ENCODE peak calls at places on chromosomes 13 and 19, in seven cellular contexts. One of them, this sample, is unnamed.

GRCh38 chr13:98972627-98973026 is 5.2 kb downstream of the DOCK9 start:
- DNase-seq in suprapubic skin: no peak
- DNase-seq in GM23338: no peak
- DNase-seq in breast epithelium: no peak
- DNase-seq in stomach: no peak
- DNase-seq in transverse colon: no peak
- DNase-seq in HL-60: no peak
- DNase-seq in this sample: no peak

GRCh38 chr19:53664760-53665159 is 33.0 kb downstream of the DPRX start:
- DNase-seq in transverse colon: no peak
- DNase-seq in HL-60: no peak
- DNase-seq in GM23338: peak
- DNase-seq in breast epithelium: no peak
- DNase-seq in suprapubic skin: no peak
- DNase-seq in stomach: no peak
- DNase-seq in this sample: no peak

GRCh38 chr13:86692291-86692690 is 893.1 kb upstream of the SLITRK6 start:
- DNase-seq in GM23338: no peak
- DNase-seq in transverse colon: no peak
- DNase-seq in suprapubic skin: no peak
- DNase-seq in stomach: no peak
- DNase-seq in HL-60: no peak
- DNase-seq in breast epithelium: no peak
- DNase-seq in this sample: no peak

GRCh38 chr13:22880756-22881701 is 299.8 kb upstream of the SGCG start:
- DNase-seq in stomach: no peak
- DNase-seq in HL-60: no peak
- DNase-seq in breast epithelium: no peak
- DNase-seq in transverse colon: no peak
- DNase-seq in suprapubic skin: no peak
- DNase-seq in GM23338: peak
- DNase-seq in this sample: no peak

GRCh38 chr19:17565611-17566010 is 10.2 kb downstream of the COLGALT1 start:
- DNase-seq in GM23338: no peak
- DNase-seq in transverse colon: no peak
- DNase-seq in stomach: no peak
- DNase-seq in suprapubic skin: no peak
- DNase-seq in breast epithelium: no peak
- DNase-seq in HL-60: no peak
- DNase-seq in this sample: no peak

GRCh38 chr19:604355-604754 is 14.7 kb downstream of the HCN2 start:
- DNase-seq in GM23338: no peak
- DNase-seq in transverse colon: no peak
- DNase-seq in breast epithelium: no peak
- DNase-seq in HL-60: peak
- DNase-seq in suprapubic skin: no peak
- DNase-seq in stomach: no peak
- DNase-seq in this sample: peak

GRCh38 chr13:77338961-77339401 is 12.1 kb upstream of the MYCBP2 start:
- DNase-seq in suprapubic skin: no peak
- DNase-seq in GM23338: no peak
- DNase-seq in transverse colon: no peak
- DNase-seq in breast epithelium: no peak
- DNase-seq in HL-60: peak
- DNase-seq in stomach: no peak
- DNase-seq in this sample: no peak

GRCh38 chr19:6249296-6249695 is 30.5 kb downstream of the MLLT1 start:
- DNase-seq in stomach: no peak
- DNase-seq in transverse colon: no peak
- DNase-seq in GM23338: no peak
- DNase-seq in HL-60: no peak
- DNase-seq in breast epithelium: no peak
- DNase-seq in suprapubic skin: peak
- DNase-seq in this sample: no peak

DNA sequence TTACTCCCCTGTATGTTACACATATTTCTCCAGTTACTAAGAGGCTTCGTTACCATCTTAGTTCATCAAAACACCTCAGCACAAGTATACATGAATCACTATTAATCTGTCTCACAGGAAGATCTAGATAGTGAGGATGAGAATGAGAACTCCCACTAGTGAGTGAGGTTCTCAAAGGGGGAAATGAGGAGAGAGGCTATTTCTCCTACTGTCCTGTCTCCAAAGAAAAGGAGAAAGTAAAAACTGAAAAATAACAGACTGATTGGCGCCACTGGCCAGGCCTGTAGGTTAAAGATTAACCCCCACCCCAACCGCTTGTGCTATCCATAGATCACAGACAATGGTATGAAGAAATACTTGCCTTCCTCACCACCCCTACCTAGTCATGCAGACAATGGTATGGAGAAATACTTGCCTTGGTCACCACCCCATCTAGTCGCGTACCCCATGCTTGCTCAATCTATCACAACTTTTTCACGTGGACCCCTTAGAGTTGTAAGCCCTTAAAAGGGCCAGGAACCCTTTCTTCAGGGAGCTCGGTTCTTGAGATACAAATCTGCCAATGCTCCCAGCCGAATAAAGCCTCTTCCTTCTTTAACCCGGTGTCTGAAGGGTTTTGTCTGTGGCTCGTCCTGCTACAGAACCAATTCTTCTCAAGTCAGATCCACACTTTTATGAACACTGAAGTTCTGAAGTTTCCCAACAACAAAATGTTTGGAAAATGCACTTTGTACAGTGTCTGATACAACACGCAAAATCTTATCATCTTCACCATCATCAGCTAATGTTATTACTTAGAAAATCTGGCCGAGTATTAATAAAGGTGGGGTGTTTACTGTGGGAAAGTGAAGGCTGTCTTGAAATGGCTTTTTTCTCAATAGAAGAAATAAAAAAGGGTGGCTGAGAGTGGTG is 598.1 kb downstream of the UQCRFS1 start:
- DNase-seq in stomach: no peak
- DNase-seq in suprapubic skin: no peak
- DNase-seq in GM23338: no peak
- DNase-seq in transverse colon: no peak
- DNase-seq in breast epithelium: no peak
- DNase-seq in HL-60: no peak
- DNase-seq in this sample: no peak
- TF ChIP-seq POLR2AphosphoS5 in stomach: no peak
- TF ChIP-seq POLR2AphosphoS5 in suprapubic skin: no peak
- TF ChIP-seq POLR2AphosphoS5 in GM23338: no peak
- TF ChIP-seq POLR2AphosphoS5 in transverse colon: no peak
- TF ChIP-seq POLR2AphosphoS5 in breast epithelium: no peak
- TF ChIP-seq POLR2AphosphoS5 in HL-60: no peak
- TF ChIP-seq POLR2AphosphoS5 in this sample: no peak

GRCh38 chr19:13796301-13797057 is 1.2 kb downstream of the ZSWIM4 start:
- DNase-seq in GM23338: peak
- DNase-seq in transverse colon: peak
- DNase-seq in HL-60: no peak
- DNase-seq in breast epithelium: peak
- DNase-seq in stomach: peak
- DNase-seq in suprapubic skin: peak
- DNase-seq in this sample: peak
- TF ChIP-seq POLR2AphosphoS5 in GM23338: no peak
- TF ChIP-seq POLR2AphosphoS5 in transverse colon: no peak
- TF ChIP-seq POLR2AphosphoS5 in HL-60: no peak
- TF ChIP-seq POLR2AphosphoS5 in breast epithelium: no peak
- TF ChIP-seq POLR2AphosphoS5 in stomach: peak
- TF ChIP-seq POLR2AphosphoS5 in suprapubic skin: no peak
- TF ChIP-seq POLR2AphosphoS5 in this sample: peak

DNA sequence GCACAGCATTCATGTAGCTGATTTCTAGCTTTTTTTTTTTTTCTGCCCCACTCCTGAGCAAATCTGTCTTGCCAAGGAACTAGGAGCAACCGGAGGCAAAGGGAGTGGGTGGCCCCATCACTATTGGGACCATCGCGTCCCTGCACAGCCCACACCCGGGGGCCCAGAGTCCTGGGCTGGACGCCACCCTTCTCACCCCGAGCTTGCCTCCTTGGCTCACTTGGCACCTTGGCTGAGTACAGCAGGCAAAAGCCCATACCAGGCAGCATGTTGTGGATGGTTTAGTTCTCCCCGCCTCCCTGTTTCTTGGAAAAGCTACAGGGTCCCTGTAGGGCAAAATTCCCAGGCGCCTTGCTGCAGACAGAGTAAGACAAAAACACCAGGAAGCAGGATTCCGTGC is 13.7 kb downstream of the SMIM24 start:
- DNase-seq in HL-60: no peak
- DNase-seq in transverse colon: no peak
- DNase-seq in suprapubic skin: no peak
- DNase-seq in stomach: no peak
- DNase-seq in breast epithelium: no peak
- DNase-seq in GM23338: no peak
- DNase-seq in this sample: no peak
- TF ChIP-seq POLR2AphosphoS5 in HL-60: no peak
- TF ChIP-seq POLR2AphosphoS5 in transverse colon: peak
- TF ChIP-seq POLR2AphosphoS5 in suprapubic skin: no peak
- TF ChIP-seq POLR2AphosphoS5 in stomach: no peak
- TF ChIP-seq POLR2AphosphoS5 in breast epithelium: no peak
- TF ChIP-seq POLR2AphosphoS5 in GM23338: no peak
- TF ChIP-seq POLR2AphosphoS5 in this sample: peak

DNA sequence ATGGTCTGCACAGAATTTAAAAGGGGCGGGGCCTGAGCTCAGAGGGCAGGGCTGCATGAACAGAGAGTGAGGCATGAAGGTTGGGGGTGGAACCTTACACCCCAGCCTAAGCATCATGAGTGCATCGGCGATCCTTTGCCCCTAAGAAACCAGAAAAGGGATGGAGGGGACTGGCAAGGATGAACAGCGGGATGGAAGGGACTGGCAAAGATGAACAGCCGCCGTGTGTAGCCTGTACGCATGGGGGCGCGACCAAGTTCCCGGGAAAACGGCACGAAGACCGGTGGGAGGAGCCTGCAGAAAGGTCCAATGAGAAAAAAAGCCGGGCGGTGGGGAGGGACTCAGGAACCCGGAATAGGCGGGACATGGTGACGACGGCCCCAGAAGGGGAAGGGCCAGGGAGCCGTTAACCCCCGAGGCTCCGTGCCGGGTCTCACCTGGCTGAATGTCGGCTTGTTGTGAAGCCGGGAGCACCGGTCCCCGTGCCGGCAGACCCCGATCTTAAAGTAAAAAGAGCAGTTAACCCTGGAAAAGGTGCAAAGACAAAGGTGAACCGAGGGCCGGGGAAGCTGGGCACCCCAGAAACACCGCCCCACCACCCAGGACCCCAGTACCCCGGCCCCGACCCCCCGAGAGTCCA is 410 bp downstream of the U2AF1L4 start:
- DNase-seq in HL-60: peak
- DNase-seq in transverse colon: peak
- DNase-seq in breast epithelium: peak
- DNase-seq in suprapubic skin: peak
- DNase-seq in stomach: peak
- DNase-seq in GM23338: peak
- DNase-seq in this sample: peak
- TF ChIP-seq POLR2AphosphoS5 in HL-60: peak
- TF ChIP-seq POLR2AphosphoS5 in transverse colon: no peak
- TF ChIP-seq POLR2AphosphoS5 in breast epithelium: peak
- TF ChIP-seq POLR2AphosphoS5 in suprapubic skin: peak
- TF ChIP-seq POLR2AphosphoS5 in stomach: peak
- TF ChIP-seq POLR2AphosphoS5 in GM23338: peak
- TF ChIP-seq POLR2AphosphoS5 in this sample: no peak

GRCh38 chr13:33045829-33046592 is 29.8 kb downstream of the KL start:
- DNase-seq in transverse colon: no peak
- DNase-seq in stomach: no peak
- DNase-seq in HL-60: no peak
- DNase-seq in suprapubic skin: no peak
- DNase-seq in breast epithelium: no peak
- DNase-seq in GM23338: no peak
- DNase-seq in this sample: no peak
- TF ChIP-seq POLR2AphosphoS5 in transverse colon: no peak
- TF ChIP-seq POLR2AphosphoS5 in stomach: no peak
- TF ChIP-seq POLR2AphosphoS5 in HL-60: no peak
- TF ChIP-seq POLR2AphosphoS5 in suprapubic skin: no peak
- TF ChIP-seq POLR2AphosphoS5 in breast epithelium: no peak
- TF ChIP-seq POLR2AphosphoS5 in GM23338: no peak
- TF ChIP-seq POLR2AphosphoS5 in this sample: no peak

DNA sequence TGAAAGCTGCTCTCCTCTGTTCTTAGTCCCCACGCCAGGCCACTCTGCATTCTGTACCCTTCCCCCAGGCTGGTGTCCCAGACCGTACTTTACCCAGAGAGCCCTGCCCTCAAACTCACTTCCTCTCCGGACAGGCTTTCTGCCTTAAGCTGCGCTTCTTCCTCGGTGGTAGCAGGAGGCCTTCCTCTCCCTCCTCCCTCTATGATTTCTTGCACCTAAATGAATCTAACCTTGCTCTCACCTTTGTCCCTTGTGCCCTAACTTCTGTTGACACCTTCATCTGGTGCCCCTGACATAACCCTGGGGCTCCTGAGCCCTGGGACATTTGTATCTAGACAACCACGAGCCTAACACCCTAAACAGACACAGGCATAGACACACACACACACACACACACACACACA is 29.6 kb upstream of the CEACAM21 start:
- DNase-seq in HL-60: peak
- DNase-seq in transverse colon: peak
- DNase-seq in breast epithelium: no peak
- DNase-seq in suprapubic skin: no peak
- DNase-seq in GM23338: no peak
- DNase-seq in stomach: no peak
- DNase-seq in this sample: no peak
- TF ChIP-seq POLR2AphosphoS5 in HL-60: peak
- TF ChIP-seq POLR2AphosphoS5 in transverse colon: no peak
- TF ChIP-seq POLR2AphosphoS5 in breast epithelium: no peak
- TF ChIP-seq POLR2AphosphoS5 in suprapubic skin: no peak
- TF ChIP-seq POLR2AphosphoS5 in GM23338: no peak
- TF ChIP-seq POLR2AphosphoS5 in stomach: no peak
- TF ChIP-seq POLR2AphosphoS5 in this sample: no peak